ENCODE peak calls at places on chromosome 19, in four cellular contexts. N is fibroblast of pulmonary artery, P is T-helper 22 cell, H is Caco-2. T is an unnamed sample.

GRCh38 chr19:9673912-9674668 is 810 bp downstream of the ZNF562 start:
- DNase-seq in N (peak; percentile 4), P (no peak), H (no peak), T (peak; percentile 6)

GRCh38 chr19:37931941-37932655 is 25.1 kb downstream of the SIPA1L3 start:
- DNase-seq in N (peak; percentile 65), P (no peak), H (peak; percentile 94), T (no peak)

GRCh38 chr19:48354332-48354992 is 9.3 kb downstream of the TMEM143 start:
- DNase-seq in N (no peak), P (no peak), H (peak; percentile 96), T (no peak)

GRCh38 chr19:4742717-4743646 is 19.3 kb upstream of the DPP9 start:
- DNase-seq in P (no peak), N (no peak), H (no peak), T (no peak)

GRCh38 chr19:33500991-33501390 is 20.6 kb downstream of the PEPD start:
- DNase-seq in H (no peak), P (no peak), N (no peak), T (no peak)

GRCh38 chr19:3533020-3533408 is 6.0 kb upstream of the TEKTIP1 start:
- DNase-seq in N (no peak), H (no peak), P (no peak), T (no peak)

GRCh38 chr19:29526730-29527499 is 1.1 kb downstream of the VSTM2B start:
- DNase-seq in N (no peak), H (no peak), P (no peak), T (no peak)

GRCh38 chr19:16112778-16113177 is 1.1 kb downstream of the RAB8A start:
- DNase-seq in P (no peak), N (no peak), H (no peak), T (no peak)

GRCh38 chr19:18477974-18478373 is 40.0 kb upstream of the ISYNA1 start:
- DNase-seq in P (no peak), H (no peak), N (no peak), T (no peak)

GRCh38 chr19:16266586-16266942 is 58.1 kb upstream of the KLF2 start:
- DNase-seq in H (no peak), N (no peak), P (peak; percentile 63), T (no peak)

GRCh38 chr19:2235396-2236284 is 489 bp downstream of the PLEKHJ1 start:
- DNase-seq in P (no peak), N (no peak), H (no peak), T (peak; percentile 23)

GRCh38 chr19:35247526-35248309 is 1.1 kb upstream of the LSR start:
- DNase-seq in N (no peak), H (peak; percentile 97), P (peak; percentile 27), T (no peak)

GRCh38 chr19:54364775-54365257 is at the start of gene LAIR1:
- DNase-seq in H (no peak), N (no peak), P (no peak), T (no peak)

GRCh38 chr19:1251233-1251502 is 2.8 kb downstream of the MIDN start:
- DNase-seq in N (peak; percentile 82), H (no peak), P (no peak), T (peak; percentile 81)

GRCh38 chr19:3140667-3141038 is 4.8 kb downstream of the GNA15 start:
- DNase-seq in H (no peak), P (peak; percentile 25), N (no peak), T (no peak)

GRCh38 chr19:1650627-1651009 is 1.8 kb downstream of the TCF3 start:
- DNase-seq in H (peak; percentile 30), N (peak; percentile 10), P (no peak), T (peak; percentile 25)

T was measured in lung microvascular endothelial cell.